ENCODE peak calls at places on chromosomes 16 and 17, in five cellular contexts. V is H1, X is K562, E is GM12878, Q is SK-N-SH. J is an unnamed sample.

GRCh38 chr16:14232106-14232890 is 161.2 kb downstream of the MRTFB start:
- DNase-seq in V (no peak), X (no peak), E (no peak), Q (no peak), J (no peak)

GRCh38 chr17:32936894-32937500 is 9.0 kb downstream of the TMEM98 start:
- DNase-seq in V (peak; percentile 77), X (peak; percentile 79), E (no peak), Q (peak; percentile 80), J (peak; percentile 4)

GRCh38 chr16:35748621-35749252 is 2289.3 kb downstream of the TP53TG3F start:
- DNase-seq in V (no peak), X (no peak), E (no peak), Q (peak; percentile 15), J (no peak)

GRCh38 chr16:72990003-72990521 is 57.9 kb downstream of the ZFHX3 start:
- DNase-seq in V (no peak), X (no peak), E (no peak), Q (no peak), J (peak; percentile 46)

GRCh38 chr17:41101586-41102259 is at the start of gene KRTAP4-16:
- DNase-seq in V (no peak), X (no peak), E (no peak), Q (no peak), J (no peak)

GRCh38 chr17:81731271-81731670 is 19.2 kb downstream of the SLC25A10 start:
- DNase-seq in V (no peak), X (no peak), E (no peak), Q (no peak), J (no peak)

GRCh38 chr17:32266389-32267269 is 997 bp downstream of the RHBDL3 start:
- DNase-seq in V (no peak), X (peak; percentile 57), E (no peak), Q (peak; percentile 79), J (no peak)

GRCh38 chr16:70433456-70434103 is 5.3 kb downstream of the ST3GAL2 start:
- DNase-seq in V (no peak), X (no peak), E (no peak), Q (peak; percentile 70), J (peak; percentile 77)

GRCh38 chr16:56647641-56648431 is 3.9 kb upstream of the MT1B start:
- DNase-seq in V (no peak), X (peak; percentile 37), E (no peak), Q (no peak), J (no peak)

GRCh38 chr17:4852504-4853075 is 19.4 kb downstream of the MINK1 start:
- DNase-seq in V (no peak), X (peak; percentile 58), E (no peak), Q (peak; percentile 48), J (no peak)

GRCh38 chr17:64219571-64219970 is 43.5 kb downstream of the TEX2 start:
- DNase-seq in V (no peak), X (no peak), E (no peak), Q (no peak), J (no peak)

GRCh38 chr17:65417406-65418221 is 143.8 kb downstream of the AXIN2 start:
- DNase-seq in V (no peak), X (no peak), E (no peak), Q (no peak), J (no peak)

GRCh38 chr17:1491406-1492248 is 859 bp downstream of the MYO1C start:
- DNase-seq in V (no peak), X (peak; percentile 85), E (no peak), Q (peak; percentile 96), J (no peak)

GRCh38 chr17:5122586-5123342 is 6.9 kb downstream of the USP6 start:
- DNase-seq in V (no peak), X (no peak), E (no peak), Q (peak; percentile 67), J (no peak)

GRCh38 chr16:56294599-56294998 is 103.3 kb downstream of the GNAO1 start:
- DNase-seq in V (no peak), X (no peak), E (no peak), Q (no peak), J (no peak)

GRCh38 chr17:65560628-65561371 is 648 bp downstream of the AXIN2 start:
- DNase-seq in V (peak; percentile 78), X (peak; percentile 77), E (no peak), Q (peak; percentile 92), J (no peak)

GRCh38 chr16:15856901-15857778 is at the start of gene MYH11:
- DNase-seq in V (no peak), X (peak; percentile 47), E (no peak), Q (peak; percentile 56), J (no peak)

GRCh38 chr16:2899564-2900072 is 12.1 kb upstream of the FLYWCH1 start:
- DNase-seq in V (no peak), X (no peak), E (no peak), Q (no peak), J (no peak)

GRCh38 chr16:89534147-89534788 is 26.1 kb downstream of the SPG7 start:
- DNase-seq in V (no peak), X (no peak), E (no peak), Q (no peak), J (peak; percentile 70)

GRCh38 chr17:46822388-46822921 is 4.0 kb upstream of the WNT3 start:
- DNase-seq in V (no peak), X (peak; percentile 75), E (no peak), Q (no peak), J (peak; percentile 20)

GRCh38 chr17:39632153-39632941 is 4.6 kb upstream of the STARD3 start:
- DNase-seq in V (no peak), X (no peak), E (no peak), Q (no peak), J (no peak)

GRCh38 chr16:58506241-58507194 is 6.6 kb downstream of the NDRG4 start:
- DNase-seq in V (no peak), X (no peak), E (no peak), Q (peak; percentile 17), J (no peak)

GRCh38 chr17:50663812-50664374 is 29.2 kb downstream of the ABCC3 start:
- DNase-seq in V (no peak), X (no peak), E (no peak), Q (no peak), J (no peak)

GRCh38 chr16:50246299-50247122 is 19.8 kb upstream of the ADCY7 start:
- DNase-seq in V (no peak), X (no peak), E (no peak), Q (peak; percentile 83), J (no peak)

GRCh38 chr17:17077861-17078732 is 35.8 kb downstream of the MPRIP start:
- DNase-seq in V (no peak), X (no peak), E (no peak), Q (no peak), J (no peak)

GRCh38 chr16:57962046-57962445 is 8.9 kb downstream of the CNGB1 start:
- DNase-seq in V (no peak), X (no peak), E (no peak), Q (no peak), J (no peak)

GRCh38 chr17:1746975-1747543 is 4.4 kb downstream of the SERPINF2 start:
- DNase-seq in V (no peak), X (no peak), E (no peak), Q (no peak), J (no peak)

GRCh38 chr17:48011405-48012150 is 26.0 kb downstream of the COPZ2 start:
- DNase-seq in V (no peak), X (peak; percentile 58), E (no peak), Q (peak; percentile 59), J (no peak)

GRCh38 chr17:10612957-10613744 is 44.0 kb downstream of the MYH3 start:
- DNase-seq in V (no peak), X (no peak), E (no peak), Q (no peak), J (no peak)

GRCh38 chr17:59381716-59382570 is 50.5 kb downstream of the YPEL2 start:
- DNase-seq in V (no peak), X (no peak), E (no peak), Q (no peak), J (no peak)

GRCh38 chr17:18278867-18279266 is 18.4 kb downstream of the MIEF2 start:
- DNase-seq in V (no peak), X (no peak), E (no peak), Q (no peak), J (no peak)

GRCh38 chr17:3852561-3852960 is 6.5 kb upstream of the NCBP3 start:
- DNase-seq in V (no peak), X (no peak), E (no peak), Q (no peak), J (no peak)
- H3K4me3 ChIP-seq in V (no peak overlapping the region), X (no peak overlapping the region), E (no peak overlapping the region), Q (no peak overlapping the region), J (no peak overlapping the region)

GRCh38 chr16:83882118-83882879 is 16.6 kb upstream of the MLYCD start:
- DNase-seq in V (no peak), X (no peak), E (no peak), Q (no peak), J (no peak)

DNA sequence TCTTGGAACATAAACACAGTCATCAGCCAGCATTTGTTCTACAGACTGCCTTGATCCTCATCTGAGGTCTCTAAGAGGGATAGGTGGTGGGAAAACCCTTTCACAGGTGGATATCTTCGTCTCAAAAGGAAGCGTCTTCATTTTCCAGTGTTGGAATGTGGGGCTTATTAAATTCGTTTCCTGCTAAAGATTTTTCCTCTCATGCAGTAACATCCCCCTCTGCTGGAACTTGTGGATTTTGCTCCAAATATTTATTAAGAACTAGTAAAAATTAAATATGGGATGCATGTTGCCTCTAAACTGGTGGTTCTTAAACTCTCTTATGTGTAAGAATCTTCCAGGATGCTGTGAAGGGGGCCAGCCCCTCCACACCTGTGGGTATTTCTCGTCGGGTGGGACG is 20.1 kb upstream of the MLYCD start:
- DNase-seq in V (no peak), X (no peak), E (no peak), Q (peak; percentile 44), J (no peak)
- TF ChIP-seq GABPA in V (no peak), X (no peak), E (no peak), Q (no peak), J (no peak)

DNA sequence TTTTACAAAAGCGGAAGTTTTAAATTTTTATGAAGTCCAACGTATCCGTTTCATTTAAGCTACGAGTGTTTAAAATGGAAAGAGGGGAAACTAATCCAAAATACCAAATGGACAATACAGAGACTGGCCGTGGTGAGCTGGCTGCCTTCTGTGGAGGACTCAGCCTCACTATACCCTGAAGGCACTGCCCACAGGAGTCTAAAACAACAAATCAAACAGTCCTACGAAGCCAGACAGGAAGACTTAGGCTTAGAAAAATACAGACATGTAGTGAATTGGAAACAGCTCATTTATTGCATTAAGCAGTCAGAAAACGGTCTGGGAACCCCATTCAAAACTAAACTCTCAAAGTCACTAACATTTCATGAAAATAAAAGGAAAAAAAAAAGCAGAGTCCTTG is 75.1 kb downstream of the CYTH1 start:
- DNase-seq in V (no peak), X (no peak), E (no peak), Q (peak; percentile 45), J (no peak)
- H3K27ac ChIP-seq in V (no peak overlapping the region), X (no peak overlapping the region), E (peak overlapping the region; percentile 99), Q (peak overlapping the region; percentile 55), J (no peak overlapping the region)

GRCh38 chr16:29730649-29731048 is 15.1 kb downstream of the C16orf54 start:
- DNase-seq in V (no peak), X (no peak), E (no peak), Q (no peak), J (no peak)

GRCh38 chr16:29734826-29735225 is 11.0 kb downstream of the C16orf54 start:
- DNase-seq in V (no peak), X (no peak), E (no peak), Q (no peak), J (no peak)

GRCh38 chr16:29726845-29727379 is 18.9 kb downstream of the C16orf54 start:
- DNase-seq in V (no peak), X (no peak), E (no peak), Q (no peak), J (no peak)

GRCh38 chr16:29727452-29727851 is 18.3 kb downstream of the C16orf54 start:
- DNase-seq in V (no peak), X (no peak), E (no peak), Q (no peak), J (no peak)

GRCh38 chr16:29729116-29729521 is 16.7 kb downstream of the C16orf54 start:
- DNase-seq in V (no peak), X (peak; percentile 38), E (no peak), Q (peak; percentile 71), J (no peak)
- H3K4me3 ChIP-seq in V (no peak overlapping the region), X (no peak overlapping the region), E (no peak overlapping the region), Q (no peak overlapping the region), J (no peak overlapping the region)